ENCODE peak calls at places on chromosomes 4 and X, in five cellular contexts. G is stimulated activated CD4-positive, alpha-beta T cell treated with anti-CD3 and anti-CD28 coated beads, Interleukin-4, amount 100 ng/mL, for 48 hours; U is Right ventricle myocardium superior; K is fibroblast of lung; B is A172. S is an unnamed sample.

GRCh38 chr4:54586343-54586953 is 71.3 kb upstream of the KIT start:
- DNase-seq in G (no peak), U (no peak), K (peak; percentile 28), B (peak; percentile 81), S (no peak)

GRCh38 chrX:53474707-53475106 is 40.5 kb upstream of the HSD17B10 start:
- DNase-seq in G (no peak), U (no peak), K (no peak), B (no peak), S (no peak)

GRCh38 chrX:108464604-108465003 is 25.0 kb downstream of the COL4A5 start:
- DNase-seq in G (no peak), U (no peak), K (no peak), B (no peak), S (no peak)

GRCh38 chr4:153408932-153409331 is 57.2 kb upstream of the TMEM131L start:
- DNase-seq in G (no peak), U (no peak), K (peak; percentile 19), B (no peak), S (no peak)

GRCh38 chr4:153111426-153112070 is 92.7 kb upstream of the TRIM2 start:
- DNase-seq in G (no peak), U (no peak), K (no peak), B (no peak), S (no peak)

GRCh38 chrX:102067966-102068723 is 57.3 kb upstream of the TCEAL2 start:
- DNase-seq in G (no peak), U (no peak), K (peak; percentile 6), B (peak; percentile 0), S (no peak)

GRCh38 chr4:175298119-175298518 is 380.0 kb downstream of the ADAM29 start:
- DNase-seq in G (no peak), U (no peak), K (peak; percentile 59), B (no peak), S (no peak)

GRCh38 chrX:129808829-129809745 is 29.3 kb downstream of the SASH3 start:
- DNase-seq in G (no peak), U (no peak), K (no peak), B (no peak), S (no peak)

GRCh38 chrX:23727206-23727605 is 15.9 kb downstream of the ACOT9 start:
- DNase-seq in G (no peak), U (no peak), K (no peak), B (no peak), S (no peak)

GRCh38 chr4:1364217-1364616 is 17.2 kb downstream of the UVSSA start:
- DNase-seq in G (no peak), U (no peak), K (no peak), B (no peak), S (no peak)

GRCh38 chrX:41935827-41936226 is 12.5 kb upstream of the CASK start:
- DNase-seq in G (no peak), U (no peak), K (no peak), B (no peak), S (no peak)

GRCh38 chr4:110586137-110586850 is 36.6 kb downstream of the PITX2 start:
- DNase-seq in G (no peak), U (no peak), K (peak; percentile 78), B (peak; percentile 63), S (no peak)

GRCh38 chrX:103396186-103396585 is 19.8 kb downstream of the BEX3 start:
- DNase-seq in G (no peak), U (no peak), K (no peak), B (peak; percentile 32), S (no peak)

GRCh38 chrX:47145408-47146120 is 543 bp downstream of the RBM10 start:
- DNase-seq in G (no peak), U (no peak), K (peak; percentile 14), B (no peak), S (no peak)

GRCh38 chr4:111464251-111465045 is 680.8 kb upstream of the FAM241A start:
- DNase-seq in G (no peak), U (no peak), K (peak; percentile 33), B (no peak), S (no peak)

GRCh38 chrX:150334100-150334499 is 29.0 kb upstream of the MAMLD1 start:
- DNase-seq in G (no peak), U (peak; percentile 49), K (no peak), B (no peak), S (no peak)

GRCh38 chr4:183201331-183201730 is 102.3 kb downstream of the WWC2 start:
- DNase-seq in G (no peak), U (no peak), K (peak; percentile 57), B (no peak), S (no peak)

GRCh38 chrX:37652589-37653271 is 32.9 kb upstream of the XK start:
- DNase-seq in G (no peak), U (no peak), K (no peak), B (no peak), S (no peak)

GRCh38 chr4:156751486-156751885 is 220.1 kb downstream of the PDGFC start:
- DNase-seq in G (no peak), U (no peak), K (no peak), B (peak; percentile 76), S (no peak)

GRCh38 chr4:167966161-167966560 is 126.2 kb upstream of the ANXA10 start:
- DNase-seq in G (no peak), U (no peak), K (no peak), B (peak; percentile 44), S (no peak)

GRCh38 chr4:61277785-61278184 is 77.7 kb downstream of the ADGRL3 start:
- DNase-seq in G (no peak), U (no peak), K (no peak), B (no peak), S (no peak)

GRCh38 chrX:108642273-108642628 is 94.1 kb downstream of the IRS4 start:
- DNase-seq in G (no peak), U (no peak), K (no peak), B (no peak), S (no peak)

GRCh38 chr4:26746742-26747351 is 113.8 kb upstream of the STIM2 start:
- DNase-seq in G (peak; percentile 23), U (no peak), K (no peak), B (no peak), S (no peak)

GRCh38 chrX:45771560-45772340 is 571.1 kb upstream of the DIPK2B start:
- DNase-seq in G (no peak), U (peak; percentile 57), K (peak; percentile 81), B (peak; percentile 78), S (peak; percentile 54)

GRCh38 chr4:25928320-25928955 is 14.4 kb downstream of the SMIM20 start:
- DNase-seq in G (no peak), U (no peak), K (no peak), B (no peak), S (no peak)

GRCh38 chr4:138182838-138183426 is 59.2 kb downstream of the SLC7A11 start:
- DNase-seq in G (no peak), U (no peak), K (peak; percentile 85), B (peak; percentile 20), S (no peak)

GRCh38 chr4:122588453-122589238 is 32.2 kb downstream of the IL21 start:
- DNase-seq in G (no peak), U (no peak), K (peak; percentile 82), B (no peak), S (no peak)

GRCh38 chr4:66750273-66750672 is 795.0 kb downstream of the CENPC start:
- DNase-seq in G (no peak), U (no peak), K (no peak), B (no peak), S (no peak)

GRCh38 chr4:187184513-187184912 is 460.9 kb upstream of the FAT1 start:
- DNase-seq in G (no peak), U (no peak), K (no peak), B (no peak), S (no peak)

GRCh38 chr4:150579591-150580234 is 2.2 kb upstream of the MAB21L2 start:
- DNase-seq in G (no peak), U (peak; percentile 39), K (peak; percentile 46), B (no peak), S (peak; percentile 2)

GRCh38 chr4:41060352-41061318 is 153.7 kb downstream of the APBB2 start:
- DNase-seq in G (no peak), U (no peak), K (peak; percentile 28), B (no peak), S (no peak)

GRCh38 chr4:122003335-122003734 is 51.5 kb upstream of the TRPC3 start:
- DNase-seq in G (peak; percentile 8), U (no peak), K (no peak), B (peak; percentile 18), S (no peak)

GRCh38 chr4:1746919-1747602 is 25.7 kb downstream of the TACC3 start:
- DNase-seq in G (no peak), U (no peak), K (no peak), B (no peak), S (no peak)

GRCh38 chr4:111466821-111467605 is 678.2 kb upstream of the FAM241A start:
- DNase-seq in G (no peak), U (no peak), K (peak; percentile 1), B (no peak), S (no peak)

GRCh38 chrX:33207056-33207455 is 4.3 kb downstream of the DMD start:
- DNase-seq in G (no peak), U (no peak), K (peak; percentile 62), B (no peak), S (no peak)